ENCODE peak calls at places on chromosomes 2 and 18, in ten cellular contexts. One of them, this sample, is unnamed.
A peak's percentile ranks its signal among the peaks of the same experiment; 100 is the strongest.

GRCh38 chr2:36425771-36426340 is 70.3 kb downstream of the CRIM1 start:
- DNase-seq in KBM-7: no peak
- DNase-seq in choroid plexus epithelial cell: no peak
- DNase-seq in mesendoderm: no peak
- DNase-seq in NCI-H1105 treated with DMSO at 0.1 percent for 48 hours: no peak
- DNase-seq in amniotic stem cell: no peak
- DNase-seq in stimulated activated CD4-positive, alpha-beta T cell treated with anti-CD3 and anti-CD28 coated beads, TNF-alpha, amount 100 ng/mL, for 24 hours: no peak
- DNase-seq in anterior cingulate cortex: no peak
- DNase-seq in AG10803: peak; percentile 79
- DNase-seq in stomach: no peak
- DNase-seq in this sample: no peak

GRCh38 chr2:127161176-127162136 is 54.5 kb upstream of the BIN1 start:
- DNase-seq in anterior cingulate cortex: no peak
- DNase-seq in mesendoderm: no peak
- DNase-seq in KBM-7: no peak
- DNase-seq in AG10803: no peak
- DNase-seq in stimulated activated CD4-positive, alpha-beta T cell treated with anti-CD3 and anti-CD28 coated beads, TNF-alpha, amount 100 ng/mL, for 24 hours: no peak
- DNase-seq in choroid plexus epithelial cell: peak; percentile 27
- DNase-seq in amniotic stem cell: no peak
- DNase-seq in stomach: no peak
- DNase-seq in NCI-H1105 treated with DMSO at 0.1 percent for 48 hours: no peak
- DNase-seq in this sample: no peak

GRCh38 chr2:127128508-127128907 is 21.6 kb upstream of the BIN1 start:
- DNase-seq in AG10803: no peak
- DNase-seq in mesendoderm: peak; percentile 82
- DNase-seq in stimulated activated CD4-positive, alpha-beta T cell treated with anti-CD3 and anti-CD28 coated beads, TNF-alpha, amount 100 ng/mL, for 24 hours: no peak
- DNase-seq in stomach: peak; percentile 79
- DNase-seq in NCI-H1105 treated with DMSO at 0.1 percent for 48 hours: no peak
- DNase-seq in choroid plexus epithelial cell: no peak
- DNase-seq in amniotic stem cell: no peak
- DNase-seq in KBM-7: peak; percentile 59
- DNase-seq in anterior cingulate cortex: no peak
- DNase-seq in this sample: peak; percentile 31

GRCh38 chr2:172430671-172431070 is 3.3 kb downstream of the ITGA6 start:
- DNase-seq in AG10803: no peak
- DNase-seq in anterior cingulate cortex: no peak
- DNase-seq in mesendoderm: no peak
- DNase-seq in stomach: no peak
- DNase-seq in NCI-H1105 treated with DMSO at 0.1 percent for 48 hours: no peak
- DNase-seq in choroid plexus epithelial cell: no peak
- DNase-seq in stimulated activated CD4-positive, alpha-beta T cell treated with anti-CD3 and anti-CD28 coated beads, TNF-alpha, amount 100 ng/mL, for 24 hours: no peak
- DNase-seq in KBM-7: no peak
- DNase-seq in amniotic stem cell: no peak
- DNase-seq in this sample: no peak

GRCh38 chr2:71379086-71379485 is 47.5 kb downstream of the ZNF638 start:
- DNase-seq in AG10803: peak; percentile 82
- DNase-seq in stimulated activated CD4-positive, alpha-beta T cell treated with anti-CD3 and anti-CD28 coated beads, TNF-alpha, amount 100 ng/mL, for 24 hours: no peak
- DNase-seq in amniotic stem cell: no peak
- DNase-seq in stomach: no peak
- DNase-seq in mesendoderm: peak; percentile 13
- DNase-seq in KBM-7: no peak
- DNase-seq in NCI-H1105 treated with DMSO at 0.1 percent for 48 hours: no peak
- DNase-seq in choroid plexus epithelial cell: peak; percentile 88
- DNase-seq in anterior cingulate cortex: no peak
- DNase-seq in this sample: peak; percentile 40

GRCh38 chr2:200507179-200507578 is 2.7 kb downstream of the KCTD18 start:
- DNase-seq in mesendoderm: no peak
- DNase-seq in stomach: no peak
- DNase-seq in KBM-7: no peak
- DNase-seq in stimulated activated CD4-positive, alpha-beta T cell treated with anti-CD3 and anti-CD28 coated beads, TNF-alpha, amount 100 ng/mL, for 24 hours: no peak
- DNase-seq in AG10803: no peak
- DNase-seq in NCI-H1105 treated with DMSO at 0.1 percent for 48 hours: no peak
- DNase-seq in choroid plexus epithelial cell: no peak
- DNase-seq in anterior cingulate cortex: no peak
- DNase-seq in amniotic stem cell: no peak
- DNase-seq in this sample: no peak

GRCh38 chr18:8389391-8390340 is 219.6 kb upstream of the RAB12 start:
- DNase-seq in amniotic stem cell: no peak
- DNase-seq in stomach: peak; percentile 78
- DNase-seq in anterior cingulate cortex: peak; percentile 21
- DNase-seq in NCI-H1105 treated with DMSO at 0.1 percent for 48 hours: peak; percentile 35
- DNase-seq in KBM-7: peak; percentile 63
- DNase-seq in mesendoderm: peak; percentile 85
- DNase-seq in stimulated activated CD4-positive, alpha-beta T cell treated with anti-CD3 and anti-CD28 coated beads, TNF-alpha, amount 100 ng/mL, for 24 hours: no peak
- DNase-seq in choroid plexus epithelial cell: peak; percentile 92
- DNase-seq in AG10803: peak; percentile 71
- DNase-seq in this sample: peak; percentile 43

GRCh38 chr2:111653913-111654312 is 230.1 kb downstream of the ANAPC1 start:
- DNase-seq in KBM-7: no peak
- DNase-seq in amniotic stem cell: no peak
- DNase-seq in anterior cingulate cortex: no peak
- DNase-seq in AG10803: no peak
- DNase-seq in stimulated activated CD4-positive, alpha-beta T cell treated with anti-CD3 and anti-CD28 coated beads, TNF-alpha, amount 100 ng/mL, for 24 hours: no peak
- DNase-seq in choroid plexus epithelial cell: no peak
- DNase-seq in stomach: no peak
- DNase-seq in mesendoderm: no peak
- DNase-seq in NCI-H1105 treated with DMSO at 0.1 percent for 48 hours: no peak
- DNase-seq in this sample: no peak

GRCh38 chr18:11176416-11176815 is 27.0 kb upstream of the PIEZO2 start:
- DNase-seq in AG10803: peak; percentile 70
- DNase-seq in stimulated activated CD4-positive, alpha-beta T cell treated with anti-CD3 and anti-CD28 coated beads, TNF-alpha, amount 100 ng/mL, for 24 hours: no peak
- DNase-seq in amniotic stem cell: peak; percentile 18
- DNase-seq in NCI-H1105 treated with DMSO at 0.1 percent for 48 hours: no peak
- DNase-seq in mesendoderm: no peak
- DNase-seq in KBM-7: no peak
- DNase-seq in stomach: no peak
- DNase-seq in choroid plexus epithelial cell: no peak
- DNase-seq in anterior cingulate cortex: no peak
- DNase-seq in this sample: peak; percentile 36

GRCh38 chr2:190094471-190094870 is 31.9 kb upstream of the MSTN start:
- DNase-seq in NCI-H1105 treated with DMSO at 0.1 percent for 48 hours: no peak
- DNase-seq in mesendoderm: no peak
- DNase-seq in choroid plexus epithelial cell: peak; percentile 12
- DNase-seq in stimulated activated CD4-positive, alpha-beta T cell treated with anti-CD3 and anti-CD28 coated beads, TNF-alpha, amount 100 ng/mL, for 24 hours: no peak
- DNase-seq in KBM-7: no peak
- DNase-seq in stomach: no peak
- DNase-seq in anterior cingulate cortex: no peak
- DNase-seq in amniotic stem cell: no peak
- DNase-seq in AG10803: no peak
- DNase-seq in this sample: no peak

GRCh38 chr2:173218331-173219056 is 136.2 kb upstream of the CDCA7 start:
- DNase-seq in KBM-7: peak; percentile 9
- DNase-seq in stimulated activated CD4-positive, alpha-beta T cell treated with anti-CD3 and anti-CD28 coated beads, TNF-alpha, amount 100 ng/mL, for 24 hours: no peak
- DNase-seq in NCI-H1105 treated with DMSO at 0.1 percent for 48 hours: no peak
- DNase-seq in amniotic stem cell: no peak
- DNase-seq in anterior cingulate cortex: no peak
- DNase-seq in choroid plexus epithelial cell: peak; percentile 44
- DNase-seq in mesendoderm: peak; percentile 62
- DNase-seq in stomach: no peak
- DNase-seq in AG10803: no peak
- DNase-seq in this sample: no peak

GRCh38 chr2:47181176-47181575 is 26.1 kb upstream of the STPG4 start:
- DNase-seq in mesendoderm: no peak
- DNase-seq in stimulated activated CD4-positive, alpha-beta T cell treated with anti-CD3 and anti-CD28 coated beads, TNF-alpha, amount 100 ng/mL, for 24 hours: no peak
- DNase-seq in stomach: no peak
- DNase-seq in amniotic stem cell: no peak
- DNase-seq in choroid plexus epithelial cell: no peak
- DNase-seq in NCI-H1105 treated with DMSO at 0.1 percent for 48 hours: no peak
- DNase-seq in AG10803: no peak
- DNase-seq in KBM-7: no peak
- DNase-seq in anterior cingulate cortex: no peak
- DNase-seq in this sample: no peak

GRCh38 chr18:49813071-49813320 is 337 bp downstream of the ACAA2 start:
- DNase-seq in mesendoderm: peak; percentile 70
- DNase-seq in stimulated activated CD4-positive, alpha-beta T cell treated with anti-CD3 and anti-CD28 coated beads, TNF-alpha, amount 100 ng/mL, for 24 hours: no peak
- DNase-seq in stomach: peak; percentile 27
- DNase-seq in KBM-7: no peak
- DNase-seq in anterior cingulate cortex: no peak
- DNase-seq in choroid plexus epithelial cell: peak; percentile 43
- DNase-seq in NCI-H1105 treated with DMSO at 0.1 percent for 48 hours: peak; percentile 57
- DNase-seq in amniotic stem cell: no peak
- DNase-seq in AG10803: peak; percentile 34
- DNase-seq in this sample: no peak

GRCh38 chr2:201129044-201129505 is 13.1 kb downstream of the CFLAR start:
- DNase-seq in stomach: peak; percentile 59
- DNase-seq in AG10803: peak; percentile 84
- DNase-seq in mesendoderm: no peak
- DNase-seq in amniotic stem cell: no peak
- DNase-seq in anterior cingulate cortex: no peak
- DNase-seq in stimulated activated CD4-positive, alpha-beta T cell treated with anti-CD3 and anti-CD28 coated beads, TNF-alpha, amount 100 ng/mL, for 24 hours: no peak
- DNase-seq in NCI-H1105 treated with DMSO at 0.1 percent for 48 hours: no peak
- DNase-seq in KBM-7: peak; percentile 49
- DNase-seq in choroid plexus epithelial cell: peak; percentile 80
- DNase-seq in this sample: peak; percentile 64

GRCh38 chr2:195343540-195343939 is 313.5 kb upstream of the SLC39A10 start:
- DNase-seq in AG10803: no peak
- DNase-seq in anterior cingulate cortex: no peak
- DNase-seq in choroid plexus epithelial cell: no peak
- DNase-seq in stomach: no peak
- DNase-seq in amniotic stem cell: no peak
- DNase-seq in mesendoderm: no peak
- DNase-seq in KBM-7: peak; percentile 64
- DNase-seq in NCI-H1105 treated with DMSO at 0.1 percent for 48 hours: no peak
- DNase-seq in stimulated activated CD4-positive, alpha-beta T cell treated with anti-CD3 and anti-CD28 coated beads, TNF-alpha, amount 100 ng/mL, for 24 hours: no peak
- DNase-seq in this sample: no peak

GRCh38 chr2:9781252-9781651 is 62.0 kb upstream of the TAF1B start:
- DNase-seq in anterior cingulate cortex: no peak
- DNase-seq in mesendoderm: no peak
- DNase-seq in KBM-7: no peak
- DNase-seq in stimulated activated CD4-positive, alpha-beta T cell treated with anti-CD3 and anti-CD28 coated beads, TNF-alpha, amount 100 ng/mL, for 24 hours: no peak
- DNase-seq in AG10803: peak; percentile 31
- DNase-seq in choroid plexus epithelial cell: no peak
- DNase-seq in NCI-H1105 treated with DMSO at 0.1 percent for 48 hours: no peak
- DNase-seq in stomach: no peak
- DNase-seq in amniotic stem cell: no peak
- DNase-seq in this sample: peak; percentile 75

GRCh38 chr2:144848404-144848803 is 328.5 kb upstream of the ZEB2 start:
- DNase-seq in stimulated activated CD4-positive, alpha-beta T cell treated with anti-CD3 and anti-CD28 coated beads, TNF-alpha, amount 100 ng/mL, for 24 hours: no peak
- DNase-seq in NCI-H1105 treated with DMSO at 0.1 percent for 48 hours: no peak
- DNase-seq in AG10803: no peak
- DNase-seq in choroid plexus epithelial cell: no peak
- DNase-seq in mesendoderm: peak; percentile 22
- DNase-seq in KBM-7: no peak
- DNase-seq in stomach: no peak
- DNase-seq in amniotic stem cell: no peak
- DNase-seq in anterior cingulate cortex: no peak
- DNase-seq in this sample: no peak

GRCh38 chr2:23287250-23287704 is 97.7 kb upstream of the KLHL29 start:
- DNase-seq in stimulated activated CD4-positive, alpha-beta T cell treated with anti-CD3 and anti-CD28 coated beads, TNF-alpha, amount 100 ng/mL, for 24 hours: no peak
- DNase-seq in anterior cingulate cortex: no peak
- DNase-seq in choroid plexus epithelial cell: peak; percentile 87
- DNase-seq in mesendoderm: peak; percentile 68
- DNase-seq in NCI-H1105 treated with DMSO at 0.1 percent for 48 hours: no peak
- DNase-seq in KBM-7: no peak
- DNase-seq in amniotic stem cell: no peak
- DNase-seq in AG10803: peak; percentile 92
- DNase-seq in stomach: no peak
- DNase-seq in this sample: peak; percentile 12

GRCh38 chr2:136441979-136442378 is 323.4 kb upstream of the THSD7B start:
- DNase-seq in stimulated activated CD4-positive, alpha-beta T cell treated with anti-CD3 and anti-CD28 coated beads, TNF-alpha, amount 100 ng/mL, for 24 hours: no peak
- DNase-seq in choroid plexus epithelial cell: no peak
- DNase-seq in anterior cingulate cortex: no peak
- DNase-seq in stomach: no peak
- DNase-seq in mesendoderm: no peak
- DNase-seq in amniotic stem cell: no peak
- DNase-seq in KBM-7: no peak
- DNase-seq in NCI-H1105 treated with DMSO at 0.1 percent for 48 hours: no peak
- DNase-seq in AG10803: no peak
- DNase-seq in this sample: no peak

GRCh38 chr2:241009601-241010530 is 11.4 kb downstream of the SNED1 start:
- DNase-seq in stomach: peak; percentile 45
- DNase-seq in mesendoderm: peak; percentile 92
- DNase-seq in choroid plexus epithelial cell: peak; percentile 93
- DNase-seq in KBM-7: peak; percentile 38
- DNase-seq in amniotic stem cell: peak; percentile 77
- DNase-seq in NCI-H1105 treated with DMSO at 0.1 percent for 48 hours: no peak
- DNase-seq in stimulated activated CD4-positive, alpha-beta T cell treated with anti-CD3 and anti-CD28 coated beads, TNF-alpha, amount 100 ng/mL, for 24 hours: no peak
- DNase-seq in AG10803: peak; percentile 76
- DNase-seq in anterior cingulate cortex: peak; percentile 41
- DNase-seq in this sample: peak; percentile 100

GRCh38 chr2:237720444-237720843 is 78.1 kb upstream of the RBM44 start:
- DNase-seq in AG10803: no peak
- DNase-seq in anterior cingulate cortex: no peak
- DNase-seq in stomach: no peak
- DNase-seq in KBM-7: no peak
- DNase-seq in mesendoderm: no peak
- DNase-seq in NCI-H1105 treated with DMSO at 0.1 percent for 48 hours: no peak
- DNase-seq in stimulated activated CD4-positive, alpha-beta T cell treated with anti-CD3 and anti-CD28 coated beads, TNF-alpha, amount 100 ng/mL, for 24 hours: no peak
- DNase-seq in choroid plexus epithelial cell: no peak
- DNase-seq in amniotic stem cell: no peak
- DNase-seq in this sample: no peak

GRCh38 chr2:3001595-3002184 is 375.9 kb downstream of the EIPR1 start:
- DNase-seq in mesendoderm: peak; percentile 37
- DNase-seq in anterior cingulate cortex: no peak
- DNase-seq in stimulated activated CD4-positive, alpha-beta T cell treated with anti-CD3 and anti-CD28 coated beads, TNF-alpha, amount 100 ng/mL, for 24 hours: no peak
- DNase-seq in NCI-H1105 treated with DMSO at 0.1 percent for 48 hours: no peak
- DNase-seq in KBM-7: peak; percentile 32
- DNase-seq in stomach: no peak
- DNase-seq in amniotic stem cell: no peak
- DNase-seq in choroid plexus epithelial cell: peak; percentile 5
- DNase-seq in AG10803: peak; percentile 15
- DNase-seq in this sample: peak; percentile 57

GRCh38 chr2:132721938-132722337 is 51.9 kb upstream of the LYPD1 start:
- DNase-seq in AG10803: no peak
- DNase-seq in anterior cingulate cortex: no peak
- DNase-seq in choroid plexus epithelial cell: no peak
- DNase-seq in stimulated activated CD4-positive, alpha-beta T cell treated with anti-CD3 and anti-CD28 coated beads, TNF-alpha, amount 100 ng/mL, for 24 hours: no peak
- DNase-seq in stomach: no peak
- DNase-seq in NCI-H1105 treated with DMSO at 0.1 percent for 48 hours: no peak
- DNase-seq in amniotic stem cell: no peak
- DNase-seq in mesendoderm: no peak
- DNase-seq in KBM-7: no peak
- DNase-seq in this sample: no peak

GRCh38 chr2:134648547-134648946 is 70.3 kb downstream of the TMEM163 start:
- DNase-seq in KBM-7: no peak
- DNase-seq in stimulated activated CD4-positive, alpha-beta T cell treated with anti-CD3 and anti-CD28 coated beads, TNF-alpha, amount 100 ng/mL, for 24 hours: no peak
- DNase-seq in mesendoderm: no peak
- DNase-seq in NCI-H1105 treated with DMSO at 0.1 percent for 48 hours: no peak
- DNase-seq in stomach: no peak
- DNase-seq in choroid plexus epithelial cell: no peak
- DNase-seq in amniotic stem cell: no peak
- DNase-seq in AG10803: no peak
- DNase-seq in anterior cingulate cortex: no peak
- DNase-seq in this sample: no peak

GRCh38 chr2:22281033-22281432 is 1103.9 kb upstream of the KLHL29 start:
- DNase-seq in mesendoderm: no peak
- DNase-seq in NCI-H1105 treated with DMSO at 0.1 percent for 48 hours: peak; percentile 41
- DNase-seq in stomach: no peak
- DNase-seq in AG10803: no peak
- DNase-seq in KBM-7: no peak
- DNase-seq in stimulated activated CD4-positive, alpha-beta T cell treated with anti-CD3 and anti-CD28 coated beads, TNF-alpha, amount 100 ng/mL, for 24 hours: no peak
- DNase-seq in choroid plexus epithelial cell: peak; percentile 91
- DNase-seq in anterior cingulate cortex: no peak
- DNase-seq in amniotic stem cell: no peak
- DNase-seq in this sample: peak; percentile 40

GRCh38 chr2:11250400-11251277 is 93.8 kb downstream of the ROCK2 start:
- DNase-seq in mesendoderm: peak; percentile 23
- DNase-seq in amniotic stem cell: no peak
- DNase-seq in choroid plexus epithelial cell: no peak
- DNase-seq in AG10803: peak; percentile 25
- DNase-seq in stomach: no peak
- DNase-seq in anterior cingulate cortex: no peak
- DNase-seq in stimulated activated CD4-positive, alpha-beta T cell treated with anti-CD3 and anti-CD28 coated beads, TNF-alpha, amount 100 ng/mL, for 24 hours: no peak
- DNase-seq in KBM-7: no peak
- DNase-seq in NCI-H1105 treated with DMSO at 0.1 percent for 48 hours: no peak
- DNase-seq in this sample: no peak